ENCODE peak calls at places on chromosome 4, in four cellular contexts. U is upper lobe of right lung, H is fibroblast of lung, V is right lobe of liver. N is an unnamed sample.

GRCh38 chr4:176469546-176469945 is 149.8 kb downstream of the SPCS3 start:
- DNase-seq in U (no peak), H (no peak), V (no peak), N (no peak)

GRCh38 chr4:112550728-112551127 is 34.7 kb upstream of the NEUROG2 start:
- DNase-seq in U (no peak), H (peak; percentile 85), V (no peak), N (no peak)

GRCh38 chr4:1479454-1479853 is 73.2 kb upstream of the NKX1-1 start:
- DNase-seq in U (peak; percentile 45), H (no peak), V (peak; percentile 9), N (no peak)

GRCh38 chr4:48341776-48342558 is 638 bp downstream of the SLAIN2 start:
- DNase-seq in U (peak; percentile 83), H (peak; percentile 51), V (peak; percentile 69), N (no peak)

GRCh38 chr4:3255611-3256186 is 6.7 kb downstream of the MSANTD1 start:
- DNase-seq in U (peak; percentile 48), H (no peak), V (peak; percentile 14), N (no peak)

GRCh38 chr4:6546681-6547447 is 28.1 kb upstream of the MAN2B2 start:
- DNase-seq in U (no peak), H (peak; percentile 58), V (no peak), N (peak; percentile 16)

GRCh38 chr4:3335385-3335784 is 42.6 kb downstream of the RGS12 start:
- DNase-seq in U (no peak), H (no peak), V (no peak), N (no peak)

GRCh38 chr4:56930638-56931037 is 22.9 kb downstream of the REST start:
- DNase-seq in U (no peak), H (no peak), V (no peak), N (no peak)

GRCh38 chr4:122652379-122652778 is 31.5 kb upstream of the IL21 start:
- DNase-seq in U (no peak), H (peak; percentile 51), V (no peak), N (no peak)

GRCh38 chr4:159547645-159548308 is 444.9 kb downstream of the RAPGEF2 start:
- DNase-seq in U (no peak), H (peak; percentile 83), V (no peak), N (no peak)

GRCh38 chr4:149409186-149410056 is 406.2 kb downstream of the IQCM start:
- DNase-seq in U (no peak), H (peak; percentile 95), V (peak; percentile 60), N (peak; percentile 46)

GRCh38 chr4:72076562-72076961 is 44.8 kb downstream of the NPFFR2 start:
- DNase-seq in U (no peak), H (peak; percentile 98), V (no peak), N (no peak)

GRCh38 chr4:7546152-7546808 is 111.5 kb upstream of the PSAPL1 start:
- DNase-seq in U (no peak), H (no peak), V (no peak), N (no peak)

GRCh38 chr4:4856071-4857000 is 3.1 kb upstream of the MSX1 start:
- DNase-seq in U (peak; percentile 62), H (no peak), V (no peak), N (no peak)

GRCh38 chr4:172688536-172688935 is 480.1 kb upstream of the GALNT7 start:
- DNase-seq in U (no peak), H (no peak), V (no peak), N (no peak)

GRCh38 chr4:5888706-5889696 is 3.9 kb downstream of the CRMP1 start:
- DNase-seq in U (no peak), H (no peak), V (no peak), N (no peak)

GRCh38 chr4:140427104-140427918 is at the start of gene CLGN:
- DNase-seq in U (peak; percentile 85), H (peak; percentile 71), V (peak; percentile 80), N (no peak)

GRCh38 chr4:108224628-108225053 is 55.9 kb upstream of the LEF1 start:
- DNase-seq in U (no peak), H (peak; percentile 68), V (no peak), N (no peak)

GRCh38 chr4:115145393-115146160 is 32.2 kb upstream of the NDST4 start:
- DNase-seq in U (no peak), H (no peak), V (no peak), N (no peak)

GRCh38 chr4:182206916-182207315 is 36.3 kb upstream of the TENM3 start:
- DNase-seq in U (no peak), H (peak; percentile 22), V (no peak), N (no peak)

GRCh38 chr4:82240410-82240809 is 133.4 kb downstream of the HNRNPD start:
- DNase-seq in U (no peak), H (no peak), V (no peak), N (no peak)

GRCh38 chr4:8198906-8199593 is at the start of gene SH3TC1:
- DNase-seq in U (peak; percentile 97), H (peak; percentile 88), V (peak; percentile 97), N (no peak)

GRCh38 chr4:36000941-36001557 is 243.3 kb downstream of the ARAP2 start:
- DNase-seq in U (no peak), H (no peak), V (no peak), N (no peak)

GRCh38 chr4:47145630-47146029 is 114.3 kb downstream of the GABRB1 start:
- DNase-seq in U (no peak), H (peak; percentile 93), V (no peak), N (no peak)

GRCh38 chr4:168475745-168476144 is 4.5 kb downstream of the DDX60L start:
- DNase-seq in U (no peak), H (peak; percentile 24), V (no peak), N (no peak)

GRCh38 chr4:6391852-6392188 is 80.6 kb downstream of the PPP2R2C start:
- DNase-seq in U (no peak), H (no peak), V (no peak), N (no peak)

GRCh38 chr4:185395255-185395955 is at the start of gene LRP2BP:
- DNase-seq in U (no peak), H (no peak), V (no peak), N (peak; percentile 79)

GRCh38 chr4:185311113-185311888 is 84.4 kb downstream of the LRP2BP start:
- DNase-seq in U (no peak), H (no peak), V (no peak), N (no peak)

GRCh38 chr4:10006236-10006603 is 15.1 kb downstream of the SLC2A9 start:
- DNase-seq in U (no peak), H (peak; percentile 23), V (peak; percentile 28), N (peak; percentile 27)

GRCh38 chr4:149113804-149114430 is 671.7 kb upstream of the NR3C2 start:
- DNase-seq in U (no peak), H (peak; percentile 91), V (no peak), N (peak; percentile 42)

GRCh38 chr4:4871267-4872147 is 12.0 kb downstream of the MSX1 start:
- DNase-seq in U (no peak), H (no peak), V (no peak), N (no peak)

GRCh38 chr4:7157666-7158065 is 34.7 kb upstream of the SORCS2 start:
- DNase-seq in U (peak; percentile 21), H (no peak), V (no peak), N (no peak)

GRCh38 chr4:166435449-166435848 is 562.4 kb downstream of the TLL1 start:
- DNase-seq in U (no peak), H (peak; percentile 97), V (no peak), N (peak; percentile 48)

DNA sequence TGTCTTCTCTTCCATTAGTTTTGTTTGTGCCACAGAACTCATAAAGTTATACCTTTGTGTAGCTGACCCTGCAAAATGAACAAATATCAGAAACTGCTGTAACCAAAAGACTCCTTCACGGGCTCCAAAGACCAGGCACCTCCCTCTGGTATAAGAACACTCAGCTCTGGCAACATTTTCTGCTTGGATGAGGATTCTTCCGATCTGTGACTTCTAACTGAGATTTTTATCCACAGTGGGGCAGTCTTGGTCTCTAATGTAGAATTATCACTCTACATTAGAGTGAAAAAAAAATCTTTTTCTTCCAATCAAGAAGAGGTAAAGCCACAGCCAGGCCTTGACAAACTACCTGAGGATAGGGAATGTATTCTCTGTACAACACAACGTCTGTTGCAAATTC is 38.5 kb upstream of the PRSS48 start:
- DNase-seq in U (no peak), H (peak; percentile 23), V (no peak), N (no peak)
- TF ChIP-seq CTCF in U (peak; percentile 19), H (no peak), V (no peak), N (no peak)

GRCh38 chr4:145341381-145341780 is 140.3 kb upstream of the SMAD1 start:
- DNase-seq in U (no peak), H (no peak), V (no peak), N (no peak)
- H3K4me3 ChIP-seq in U (no peak overlapping the region), H (no peak overlapping the region), V (no peak overlapping the region), N (no peak overlapping the region)

GRCh38 chr4:69154021-69154420 is 57.7 kb downstream of the UGT2B7 start:
- DNase-seq in U (no peak), H (no peak), V (no peak), N (no peak)

GRCh38 chr4:69156913-69157312 is 57.6 kb downstream of the UGT2B11 start:
- DNase-seq in U (no peak), H (no peak), V (no peak), N (no peak)
- TF ChIP-seq CTCF in U (no peak), H (no peak), V (peak; percentile 23), N (no peak)

DNA sequence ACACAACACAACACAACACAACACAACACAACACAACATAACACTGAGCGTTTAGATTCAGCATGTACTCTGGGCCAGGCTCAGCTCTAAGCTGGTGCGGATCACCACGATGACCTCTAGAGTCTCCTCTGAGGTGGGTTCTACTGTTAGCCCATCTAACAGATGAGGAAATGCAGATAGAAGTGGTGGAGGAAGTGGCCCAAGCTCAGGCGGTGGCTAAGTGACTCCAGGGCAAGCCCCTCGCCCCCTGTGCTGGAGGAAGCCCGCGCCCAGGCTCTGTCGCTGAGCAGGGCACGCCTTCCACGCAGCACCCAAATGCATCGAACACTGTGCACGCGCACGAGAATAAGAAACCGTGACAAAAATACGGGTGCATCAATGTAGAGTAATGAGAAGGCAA is 45.3 kb upstream of the CDKN2AIP start:
- DNase-seq in U (no peak), H (no peak), V (no peak), N (no peak)
- H3K4me3 ChIP-seq in U (no peak overlapping the region), H (peak overlapping the region; percentile 26), V (no peak overlapping the region), N (no peak overlapping the region)

GRCh38 chr4:26237916-26238315 is 82.9 kb upstream of the RBPJ start:
- DNase-seq in U (no peak), H (no peak), V (no peak), N (no peak)

GRCh38 chr4:26238426-26238781 is 82.4 kb upstream of the RBPJ start:
- DNase-seq in U (no peak), H (no peak), V (no peak), N (no peak)

GRCh38 chr4:26233350-26233749 is 87.5 kb upstream of the RBPJ start:
- DNase-seq in U (no peak), H (no peak), V (no peak), N (no peak)

GRCh38 chr4:26238782-26239647 is 81.8 kb upstream of the RBPJ start:
- DNase-seq in U (no peak), H (peak; percentile 72), V (no peak), N (no peak)

GRCh38 chr4:26235500-26235899 is 85.3 kb upstream of the RBPJ start:
- DNase-seq in U (no peak), H (peak; percentile 47), V (no peak), N (peak; percentile 43)
- TF ChIP-seq CTCF in U (no peak), H (peak; percentile 57), V (no peak), N (peak; percentile 20)

GRCh38 chr4:61461956-61462355 is 261.8 kb downstream of the ADGRL3 start:
- DNase-seq in U (no peak), H (no peak), V (no peak), N (no peak)
- H3K4me3 ChIP-seq in U (no peak overlapping the region), H (no peak overlapping the region), V (no peak overlapping the region), N (no peak overlapping the region)

N was measured in AG09309.